ENCODE peak calls at places on chromosomes 1 and 21, in seven cellular contexts. B, T, D, E, P, Y and R are unnamed samples.

GRCh38 chr1:1483714-1484113 is 12.1 kb downstream of the ATAD3B start:
- DNase-seq in B (no peak), T (no peak), D (no peak), E (no peak), P (no peak), Y (no peak), R (no peak)

GRCh38 chr1:1100296-1100695 is 15.6 kb downstream of the C1orf159 start:
- DNase-seq in B (no peak), T (no peak), D (no peak), E (no peak), P (no peak), Y (no peak), R (no peak)

GRCh38 chr1:78104322-78104721 is 58.6 kb downstream of the GIPC2 start:
- DNase-seq in B (no peak), T (no peak), D (no peak), E (no peak), P (no peak), Y (no peak), R (no peak)

GRCh38 chr1:222928212-222928611 is 113.4 kb downstream of the DISP1 start:
- DNase-seq in B (peak), T (no peak), D (no peak), E (peak), P (no peak), Y (peak), R (no peak)

GRCh38 chr1:117860906-117861610 is 68.4 kb downstream of the GDAP2 start:
- DNase-seq in B (no peak), T (no peak), D (no peak), E (no peak), P (no peak), Y (peak), R (no peak)

GRCh38 chr1:3037281-3038040 is 16.2 kb downstream of the ACTRT2 start:
- DNase-seq in B (no peak), T (no peak), D (no peak), E (no peak), P (no peak), Y (no peak), R (no peak)

GRCh38 chr1:229924639-229925038 is 142.4 kb upstream of the GALNT2 start:
- DNase-seq in B (no peak), T (no peak), D (no peak), E (no peak), P (no peak), Y (no peak), R (no peak)

GRCh38 chr1:168084396-168085231 is 52.1 kb downstream of the GPR161 start:
- DNase-seq in B (peak), T (peak), D (peak), E (no peak), P (peak), Y (peak), R (peak)

GRCh38 chr1:85460555-85461088 is 4.3 kb downstream of the DDAH1 start:
- DNase-seq in B (peak), T (no peak), D (no peak), E (no peak), P (no peak), Y (no peak), R (no peak)

GRCh38 chr1:170929835-170930554 is 5.3 kb upstream of the MROH9 start:
- DNase-seq in B (no peak), T (peak), D (peak), E (no peak), P (peak), Y (peak), R (no peak)

GRCh38 chr1:36321119-36321951 is 2.1 kb downstream of the EVA1B start:
- DNase-seq in B (peak), T (no peak), D (no peak), E (peak), P (no peak), Y (peak), R (peak)

GRCh38 chr1:116825735-116826438 is 71.7 kb downstream of the CD2 start:
- DNase-seq in B (peak), T (no peak), D (no peak), E (no peak), P (no peak), Y (peak), R (no peak)

GRCh38 chr1:152153996-152154395 is 5.0 kb downstream of the RPTN start:
- DNase-seq in B (no peak), T (no peak), D (no peak), E (no peak), P (no peak), Y (no peak), R (no peak)

GRCh38 chr1:12678350-12678749 is 34.5 kb downstream of the AADACL4 start:
- DNase-seq in B (no peak), T (no peak), D (no peak), E (no peak), P (no peak), Y (no peak), R (no peak)

GRCh38 chr21:26798856-26799751 is 46.1 kb downstream of the ADAMTS1 start:
- DNase-seq in B (no peak), T (no peak), D (no peak), E (no peak), P (no peak), Y (peak), R (no peak)

GRCh38 chr1:229129306-229130027 is 141.4 kb upstream of the RAB4A start:
- DNase-seq in B (no peak), T (no peak), D (no peak), E (no peak), P (no peak), Y (no peak), R (no peak)

GRCh38 chr1:108639899-108640560 is 20.9 kb downstream of the HENMT1 start:
- DNase-seq in B (no peak), T (no peak), D (no peak), E (no peak), P (no peak), Y (no peak), R (no peak)

GRCh38 chr1:229204863-229205777 is 65.8 kb upstream of the RAB4A start:
- DNase-seq in B (no peak), T (no peak), D (no peak), E (no peak), P (no peak), Y (peak), R (no peak)

GRCh38 chr1:54809496-54810074 is 8.5 kb upstream of the TTC22 start:
- DNase-seq in B (no peak), T (no peak), D (no peak), E (no peak), P (no peak), Y (no peak), R (peak)

GRCh38 chr1:58204284-58204683 is 342.2 kb downstream of the OMA1 start:
- DNase-seq in B (no peak), T (no peak), D (no peak), E (no peak), P (no peak), Y (no peak), R (no peak)

GRCh38 chr1:221919341-221919740 is 177.5 kb upstream of the DUSP10 start:
- DNase-seq in B (no peak), T (no peak), D (no peak), E (no peak), P (no peak), Y (no peak), R (no peak)

GRCh38 chr1:166479052-166479631 is 312.3 kb upstream of the FAM78B start:
- DNase-seq in B (peak), T (peak), D (peak), E (no peak), P (no peak), Y (peak), R (no peak)

GRCh38 chr1:245614986-245615385 is 460.2 kb downstream of the KIF26B start:
- DNase-seq in B (no peak), T (no peak), D (no peak), E (no peak), P (no peak), Y (peak), R (no peak)

GRCh38 chr1:60573121-60573520 is 499.6 kb upstream of the C1orf87 start:
- DNase-seq in B (no peak), T (peak), D (no peak), E (no peak), P (no peak), Y (peak), R (no peak)

GRCh38 chr1:213303286-213303685 is 252.2 kb downstream of the RPS6KC1 start:
- DNase-seq in B (no peak), T (no peak), D (no peak), E (no peak), P (no peak), Y (peak), R (no peak)

GRCh38 chr1:61058477-61059245 is 23.7 kb upstream of the NFIA start:
- DNase-seq in B (no peak), T (peak), D (no peak), E (no peak), P (no peak), Y (peak), R (no peak)

GRCh38 chr1:31479801-31480200 is 66.8 kb downstream of the SERINC2 start:
- DNase-seq in B (no peak), T (no peak), D (no peak), E (no peak), P (no peak), Y (peak), R (no peak)

GRCh38 chr1:111719561-111720239 is 19.5 kb downstream of the INKA2 start:
- DNase-seq in B (no peak), T (no peak), D (no peak), E (no peak), P (no peak), Y (no peak), R (no peak)

DNA sequence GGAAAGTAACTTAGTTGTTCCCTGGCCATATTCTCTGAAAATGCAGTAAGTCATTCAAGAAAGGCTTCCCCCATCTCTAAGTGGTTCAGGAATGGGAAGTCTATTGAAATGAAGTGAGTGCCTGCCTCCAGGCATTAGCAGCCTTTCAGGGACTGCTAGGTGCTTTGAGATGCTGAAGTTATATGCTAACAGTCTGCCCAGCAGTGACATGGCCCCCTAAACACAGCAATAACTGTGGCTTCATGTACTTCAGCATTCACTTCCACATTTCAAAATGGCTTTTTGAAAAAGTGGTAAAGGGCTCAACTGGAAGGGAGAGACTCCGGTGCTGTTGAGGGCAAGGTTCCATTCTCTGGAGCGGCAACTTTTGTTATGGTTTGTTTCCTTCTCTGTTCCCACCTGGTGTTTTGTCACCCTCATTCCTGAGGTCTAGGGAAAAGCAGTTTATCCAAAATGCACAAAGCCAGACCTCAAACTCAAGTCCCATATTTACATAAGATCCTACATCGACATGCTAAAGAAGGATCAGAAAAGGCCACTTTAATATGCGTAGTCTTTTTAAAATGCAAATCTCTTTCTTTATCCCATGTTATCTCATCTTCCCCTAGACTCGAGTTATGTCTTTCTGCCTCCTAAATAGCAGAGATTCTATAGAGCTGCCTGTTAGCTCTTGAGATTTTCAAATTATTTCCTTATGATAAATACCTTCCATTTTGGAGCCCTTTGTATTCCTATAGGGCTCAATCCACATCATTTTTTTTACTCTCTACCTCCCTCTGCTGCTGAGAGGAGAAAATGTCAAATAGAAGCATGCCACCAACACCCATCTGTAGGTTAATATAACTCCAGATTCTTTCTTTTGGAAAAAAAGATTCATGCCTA is 34.2 kb upstream of the LRRC8C start:
- DNase-seq in B (no peak), T (peak), D (peak), E (no peak), P (peak), Y (peak), R (no peak)
- TF ChIP-seq CTCF in B (peak), T (peak), D (peak), E (peak), P (peak), Y (peak), R (peak)

DNA sequence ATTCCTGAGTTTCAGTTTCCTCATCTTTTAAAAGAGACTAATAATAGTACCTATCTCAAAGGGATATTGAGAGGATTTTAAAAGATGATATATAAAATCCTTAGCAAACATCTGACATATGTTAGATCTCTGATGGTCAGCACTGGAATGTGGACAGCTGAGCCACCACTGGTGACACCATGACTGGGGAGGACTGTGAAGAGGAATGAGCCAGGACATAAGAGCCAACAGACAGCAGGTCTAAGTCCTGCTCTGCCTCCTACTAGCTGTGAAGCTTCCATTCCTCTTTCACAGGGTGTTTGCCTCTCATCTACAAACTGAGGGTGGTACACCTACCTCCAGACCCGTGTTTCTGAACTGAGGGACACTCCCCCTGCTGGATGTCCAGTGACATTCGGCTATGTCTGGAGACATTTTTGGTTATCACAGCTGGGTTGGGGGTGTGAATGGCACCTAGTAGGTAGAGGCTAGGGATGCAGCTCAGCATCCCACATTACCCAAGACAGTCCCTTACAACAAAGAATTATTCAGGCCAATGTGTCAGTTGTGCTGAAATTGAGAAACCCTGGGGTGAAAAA is 109.1 kb upstream of the OLIG2 start:
- DNase-seq in B (no peak), T (no peak), D (no peak), E (no peak), P (no peak), Y (no peak), R (no peak)
- TF ChIP-seq CTCF in B (no peak), T (no peak), D (peak), E (peak), P (no peak), Y (peak), R (no peak)

GRCh38 chr1:110490791-110491451 is 28.1 kb downstream of the KCNA10 start:
- DNase-seq in B (no peak), T (no peak), D (no peak), E (no peak), P (no peak), Y (no peak), R (no peak)

GRCh38 chr1:110489973-110490542 is 28.9 kb downstream of the KCNA10 start:
- DNase-seq in B (no peak), T (no peak), D (no peak), E (no peak), P (no peak), Y (no peak), R (no peak)

GRCh38 chr1:110488867-110489266 is 30.1 kb downstream of the KCNA10 start:
- DNase-seq in B (no peak), T (no peak), D (no peak), E (no peak), P (no peak), Y (no peak), R (no peak)

GRCh38 chr1:110487676-110488075 is 31.3 kb downstream of the KCNA10 start:
- DNase-seq in B (no peak), T (peak), D (no peak), E (no peak), P (no peak), Y (peak), R (no peak)

DNA sequence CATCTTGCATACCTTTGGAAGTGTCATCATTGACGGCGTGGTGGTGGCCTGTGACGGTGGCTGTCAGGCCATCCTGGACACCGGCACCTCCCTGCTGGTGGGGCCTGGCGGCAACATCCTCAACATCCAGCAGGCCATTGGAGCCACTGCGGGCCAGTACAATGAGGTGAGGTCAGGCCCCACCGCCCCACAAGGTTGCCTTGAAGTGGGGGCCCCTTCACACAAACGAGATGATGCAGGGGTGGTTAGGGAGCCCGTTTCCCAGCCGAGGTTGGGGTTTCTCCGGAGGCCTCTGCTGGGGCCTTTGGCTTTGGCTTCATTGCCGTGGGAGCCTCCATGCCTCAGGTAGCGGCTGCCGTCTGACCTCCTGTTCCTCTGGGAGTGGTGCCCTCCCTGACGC is 29.6 kb downstream of the KCNA10 start:
- DNase-seq in B (no peak), T (no peak), D (no peak), E (no peak), P (no peak), Y (no peak), R (no peak)
- TF ChIP-seq CTCF in B (no peak), T (no peak), D (no peak), E (no peak), P (no peak), Y (no peak), R (no peak)

GRCh38 chr1:157773723-157774350 is 3.1 kb downstream of the FCRL2 start:
- DNase-seq in B (peak), T (no peak), D (no peak), E (no peak), P (no peak), Y (no peak), R (no peak)
- TF ChIP-seq CTCF in B (peak), T (no peak), D (peak), E (no peak), P (no peak), Y (peak), R (no peak)

DNA sequence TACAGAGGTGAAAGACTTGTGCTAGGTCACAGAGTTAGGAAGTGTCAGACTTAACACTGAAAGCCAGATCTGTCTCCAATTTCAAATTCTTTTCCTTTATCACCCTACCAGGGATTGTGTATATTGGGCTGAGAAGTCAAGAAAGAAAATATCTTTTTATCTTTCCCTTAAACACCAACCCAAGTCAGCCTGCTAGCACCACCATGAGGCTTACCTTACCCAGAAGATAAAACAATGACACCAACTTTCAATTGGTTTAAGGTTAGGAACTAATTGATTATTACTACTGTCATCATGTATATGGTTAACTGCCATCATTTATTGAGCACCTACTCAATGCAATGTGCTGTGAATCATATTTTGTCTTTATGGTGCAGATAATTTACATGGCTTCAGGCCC is 178.9 kb upstream of the FOXD3 start:
- DNase-seq in B (no peak), T (no peak), D (no peak), E (no peak), P (no peak), Y (peak), R (no peak)
- TF ChIP-seq CTCF in B (no peak), T (no peak), D (no peak), E (no peak), P (no peak), Y (no peak), R (no peak)

GRCh38 chr1:44029911-44030605 is 1.2 kb downstream of the SLC6A9 start:
- DNase-seq in B (peak), T (peak), D (no peak), E (peak), P (peak), Y (peak), R (peak)

GRCh38 chr1:44031051-44031899 is at the start of gene SLC6A9:
- DNase-seq in B (peak), T (peak), D (no peak), E (peak), P (no peak), Y (peak), R (peak)

GRCh38 chr1:44031900-44032817 is 897 bp upstream of the SLC6A9 start:
- DNase-seq in B (peak), T (no peak), D (no peak), E (no peak), P (no peak), Y (no peak), R (peak)

GRCh38 chr1:44029260-44029910 is 1.9 kb downstream of the SLC6A9 start:
- DNase-seq in B (no peak), T (no peak), D (no peak), E (no peak), P (peak), Y (no peak), R (no peak)

GRCh38 chr1:44030606-44031050 is 634 bp downstream of the SLC6A9 start:
- DNase-seq in B (no peak), T (peak), D (no peak), E (peak), P (no peak), Y (peak), R (peak)
- TF ChIP-seq CTCF in B (no peak), T (no peak), D (no peak), E (peak), P (peak), Y (peak), R (no peak)

GRCh38 chr21:34916446-34916845 is 132.7 kb downstream of the RUNX1 start:
- DNase-seq in B (no peak), T (no peak), D (no peak), E (no peak), P (no peak), Y (no peak), R (no peak)
- TF ChIP-seq CTCF in B (no peak), T (no peak), D (no peak), E (no peak), P (no peak), Y (no peak), R (no peak)

DNA sequence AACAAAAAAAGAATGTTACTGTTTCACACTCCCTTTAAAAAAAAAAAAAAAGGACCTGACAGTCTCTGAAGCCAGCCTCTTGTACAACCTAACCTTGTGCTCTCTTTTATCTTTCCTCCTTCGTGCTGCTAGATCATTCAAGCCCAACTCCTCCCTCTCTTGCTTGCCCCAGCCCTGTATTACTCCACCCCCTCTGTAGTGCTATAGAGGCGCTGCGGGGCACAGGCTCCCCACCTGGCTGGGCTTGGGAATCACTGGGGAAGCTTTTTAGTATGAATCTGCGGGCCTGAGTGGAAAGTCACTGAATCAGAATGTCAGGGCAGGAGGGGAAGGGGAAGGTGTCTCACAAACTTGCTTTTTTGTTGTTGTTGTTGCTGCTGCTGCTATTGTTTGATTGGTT is 383.7 kb upstream of the CAMK1G start:
- DNase-seq in B (no peak), T (no peak), D (no peak), E (no peak), P (no peak), Y (no peak), R (no peak)
- TF ChIP-seq CTCF in B (no peak), T (no peak), D (no peak), E (no peak), P (no peak), Y (no peak), R (no peak)